ENCODE peak calls at places on chromosomes 2 and 18, in five cellular contexts. U is HFFc6, S is ovary, B is dorsolateral prefrontal cortex, D is GM13977. N is an unnamed sample.

GRCh38 chr2:74532222-74532621 is 2.5 kb downstream of the HTRA2 start:
- DNase-seq in U (peak), S (no peak), B (no peak), D (peak), N (no peak)

GRCh38 chr2:128832946-128833560 is 514.4 kb upstream of the HS6ST1 start:
- DNase-seq in U (no peak), S (no peak), B (no peak), D (no peak), N (no peak)

GRCh38 chr2:234257859-234258561 is 207.5 kb downstream of the SPP2 start:
- DNase-seq in U (peak), S (no peak), B (no peak), D (no peak), N (peak)

GRCh38 chr2:152618188-152618564 is 99.1 kb downstream of the PRPF40A start:
- DNase-seq in U (no peak), S (no peak), B (no peak), D (no peak), N (no peak)

GRCh38 chr2:86249176-86249842 is 50.1 kb downstream of the MRPL35 start:
- DNase-seq in U (peak), S (peak), B (no peak), D (peak), N (no peak)

GRCh38 chr2:224894356-224894755 is 147.9 kb downstream of the DOCK10 start:
- DNase-seq in U (no peak), S (no peak), B (no peak), D (peak), N (no peak)

GRCh38 chr18:26322892-26323653 is 96.8 kb downstream of the TAF4B start:
- DNase-seq in U (peak), S (no peak), B (no peak), D (no peak), N (no peak)

GRCh38 chr2:240412975-240413812 is 22.3 kb upstream of the GPC1 start:
- DNase-seq in U (no peak), S (peak), B (peak), D (no peak), N (peak)

GRCh38 chr2:48633143-48633542 is 15.5 kb downstream of the GTF2A1L start:
- DNase-seq in U (no peak), S (no peak), B (no peak), D (no peak), N (no peak)

GRCh38 chr2:234029150-234029733 is 21.3 kb upstream of the SPP2 start:
- DNase-seq in U (no peak), S (no peak), B (no peak), D (no peak), N (no peak)

GRCh38 chr2:112032615-112033457 is 22.2 kb upstream of the TMEM87B start:
- DNase-seq in U (peak), S (peak), B (no peak), D (no peak), N (peak)
- TF ChIP-seq CTCF in U (peak), S (no peak), B (no peak), D (no peak), N (peak)

DNA sequence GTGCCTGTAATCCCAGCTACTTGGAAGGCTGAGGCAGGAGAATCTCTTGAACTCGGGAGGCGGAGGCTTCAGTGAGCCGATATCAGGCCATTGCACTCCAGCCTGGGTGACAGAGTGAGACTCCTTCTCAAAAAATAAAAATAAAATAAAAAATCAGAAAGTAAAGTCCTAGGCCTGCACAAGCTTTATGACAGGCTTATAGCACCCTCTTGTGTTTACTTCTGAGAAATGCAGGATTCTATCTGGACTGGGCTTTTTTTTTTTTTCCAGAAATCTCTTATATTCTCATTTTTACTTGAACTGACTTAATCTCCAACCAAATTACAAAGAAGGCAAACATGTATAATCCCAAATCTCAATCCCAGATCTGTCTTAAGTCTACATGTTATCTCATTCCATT is 26.1 kb upstream of the REG3G start:
- DNase-seq in U (peak), S (no peak), B (no peak), D (no peak), N (no peak)
- TF ChIP-seq CTCF in U (peak), S (no peak), B (peak), D (peak), N (peak)

DNA sequence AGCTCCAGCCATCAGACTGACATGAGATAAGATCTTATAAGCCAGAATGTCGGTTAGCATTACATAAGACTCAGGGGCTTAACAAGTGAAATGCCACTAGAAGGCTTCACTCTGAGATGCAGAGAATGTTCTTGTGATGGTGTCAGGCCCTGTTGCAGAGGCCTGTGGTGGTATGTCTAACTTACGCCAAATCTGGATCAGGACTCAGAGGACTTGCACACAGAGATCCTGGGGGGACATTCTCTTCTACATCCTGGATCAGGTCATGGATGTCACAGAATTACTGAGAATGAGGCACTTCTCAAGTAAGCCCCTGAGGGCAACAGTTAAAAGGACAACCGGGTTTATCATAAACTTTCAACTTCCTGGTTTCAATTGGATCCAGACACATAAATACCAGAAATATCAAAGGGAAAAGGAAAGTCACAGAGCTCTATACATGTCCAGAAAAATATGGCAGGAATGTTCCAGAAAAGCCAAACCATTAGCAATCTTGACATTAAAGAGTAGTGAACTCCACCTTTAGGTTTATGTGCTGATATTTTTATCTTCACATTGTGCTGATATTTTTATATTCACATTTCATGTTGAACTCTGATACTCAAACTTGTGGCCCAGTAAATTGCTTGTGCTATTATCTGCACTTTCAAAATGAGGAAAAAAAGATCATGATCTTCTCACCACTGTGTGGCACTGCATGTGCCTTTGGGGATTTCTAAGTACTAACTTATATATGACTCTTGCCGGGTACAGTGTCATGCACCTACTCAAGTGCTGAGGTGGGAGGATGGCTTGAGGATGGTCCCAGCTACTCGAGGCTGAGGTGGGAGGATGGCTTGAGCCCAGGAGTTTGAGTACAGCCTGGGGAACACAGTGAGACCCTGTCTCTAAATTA is 137.5 kb upstream of the RNF152 start:
- DNase-seq in U (peak), S (no peak), B (no peak), D (no peak), N (no peak)
- TF ChIP-seq CTCF in U (peak), S (no peak), B (no peak), D (no peak), N (no peak)

DNA sequence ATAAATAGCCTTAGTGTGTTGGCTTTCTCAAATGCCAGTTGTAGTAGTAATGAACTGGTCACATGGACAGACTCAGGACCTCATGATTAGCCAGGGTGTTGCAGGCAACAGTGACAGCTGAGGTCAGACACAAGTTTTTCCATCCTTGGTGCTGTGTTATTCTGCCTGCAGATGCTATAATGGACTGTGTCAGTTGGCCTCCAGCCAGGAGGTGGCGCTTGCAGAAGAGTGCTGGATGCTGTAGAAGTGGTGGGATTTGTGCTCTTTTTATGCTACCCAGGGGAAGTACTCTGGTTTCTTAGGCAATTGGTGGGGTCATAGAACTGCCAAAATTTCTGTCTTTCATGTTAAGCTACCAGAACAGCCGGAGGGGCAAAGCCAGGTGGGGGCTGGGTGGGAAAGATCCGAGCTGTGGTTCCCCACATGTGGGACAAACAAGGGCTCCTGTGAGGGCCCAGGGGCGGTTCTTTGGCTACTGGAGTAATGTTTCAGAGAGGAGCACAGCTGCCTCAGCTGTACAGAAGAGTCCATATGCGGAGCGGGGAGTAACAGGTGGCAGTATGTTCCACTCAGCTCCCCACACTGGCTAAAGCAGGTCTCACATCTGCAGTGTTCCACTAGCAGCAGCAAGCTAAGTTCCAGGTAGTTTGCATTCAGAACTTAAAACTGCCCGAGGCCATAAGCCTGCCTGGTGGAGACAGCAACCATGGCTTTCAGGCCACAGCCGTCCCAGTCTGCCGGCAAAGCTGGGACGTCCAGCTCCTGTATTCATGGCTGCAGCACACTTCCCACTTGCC is 104.4 kb downstream of the GULP1 start:
- DNase-seq in U (no peak), S (no peak), B (no peak), D (no peak), N (no peak)
- TF ChIP-seq CTCF in U (no peak), S (no peak), B (no peak), D (peak), N (no peak)

N was measured in osteocyte.